ENCODE peak calls at places on chromosomes 6 and 20, in four cellular contexts. H is stimulated activated CD4-positive, alpha-beta T cell treated with anti-CD3 and anti-CD28 coated beads, Interleukin-2, amount 100 ng/mL, for 48 hours; V is T-cell; G is ELR. N is an unnamed sample.

GRCh38 chr6:141326426-141326825 is 806.3 kb upstream of the GJE1 start:
- DNase-seq in H (peak), V (peak), G (peak), N (peak)

GRCh38 chr6:71203211-71203610 is 85.4 kb upstream of the OGFRL1 start:
- DNase-seq in H (no peak), V (no peak), G (no peak), N (no peak)

GRCh38 chr6:6684365-6684833 is 95.9 kb downstream of the LY86 start:
- DNase-seq in H (peak), V (no peak), G (no peak), N (no peak)

GRCh38 chr6:139582956-139583355 is 208.5 kb upstream of the CITED2 start:
- DNase-seq in H (no peak), V (no peak), G (peak), N (peak)

GRCh38 chr20:25623225-25623735 is 534 bp downstream of the NANP start:
- DNase-seq in H (peak), V (peak), G (peak), N (peak)

GRCh38 chr20:34708621-34709043 is 4.5 kb downstream of the TP53INP2 start:
- DNase-seq in H (peak), V (peak), G (peak), N (no peak)

GRCh38 chr20:53844259-53844658 is 226.1 kb downstream of the BCAS1 start:
- DNase-seq in H (no peak), V (no peak), G (no peak), N (no peak)

GRCh38 chr20:43727980-43728590 is 1.3 kb upstream of the GTSF1L start:
- DNase-seq in H (no peak), V (peak), G (no peak), N (no peak)

GRCh38 chr6:157912326-157912725 is 69.3 kb upstream of the SYNJ2 start:
- DNase-seq in H (no peak), V (no peak), G (peak), N (peak)

GRCh38 chr6:151998784-151999183 is 191.3 kb downstream of the ESR1 start:
- DNase-seq in H (no peak), V (no peak), G (no peak), N (no peak)

GRCh38 chr6:110951986-110952794 is 6.3 kb upstream of the GTF3C6 start:
- DNase-seq in H (no peak), V (no peak), G (peak), N (peak)

GRCh38 chr6:26222587-26222986 is 135.4 kb downstream of the HFE start:
- DNase-seq in H (no peak), V (no peak), G (no peak), N (no peak)

GRCh38 chr6:113050010-113050893 is 703.1 kb downstream of the RFPL4B start:
- DNase-seq in H (no peak), V (no peak), G (peak), N (peak)

N was measured in brain microvascular endothelial cell.